ENCODE peak calls at places on chromosomes 4 and X, in four cellular contexts. One of them, this sample, is unnamed.

GRCh38 chr4:140152015-140152703 is 1.8 kb downstream of the MAML3 start:
- DNase-seq in K562: peak
- DNase-seq in HepG2: no peak
- DNase-seq in GM12878: no peak
- DNase-seq in this sample: peak

GRCh38 chrX:136063340-136064079 is 78.3 kb downstream of the SLC9A6 start:
- DNase-seq in K562: no peak
- DNase-seq in HepG2: no peak
- DNase-seq in GM12878: no peak
- DNase-seq in this sample: no peak

GRCh38 chr4:6410078-6410477 is 62.3 kb downstream of the PPP2R2C start:
- DNase-seq in K562: no peak
- DNase-seq in HepG2: no peak
- DNase-seq in GM12878: no peak
- DNase-seq in this sample: no peak

GRCh38 chr4:40418430-40419230 is 83.5 kb downstream of the CHRNA9 start:
- DNase-seq in K562: no peak
- DNase-seq in HepG2: peak
- DNase-seq in GM12878: no peak
- DNase-seq in this sample: no peak

GRCh38 chrX:19303216-19303880 is 40.4 kb upstream of the PDHA1 start:
- DNase-seq in K562: no peak
- DNase-seq in HepG2: no peak
- DNase-seq in GM12878: no peak
- DNase-seq in this sample: no peak

GRCh38 chrX:9619581-9619980 is 146.1 kb downstream of the GPR143 start:
- DNase-seq in K562: no peak
- DNase-seq in HepG2: no peak
- DNase-seq in GM12878: no peak
- DNase-seq in this sample: no peak

GRCh38 chr4:7397206-7398103 is 37.3 kb downstream of the PSAPL1 start:
- DNase-seq in K562: no peak
- DNase-seq in HepG2: no peak
- DNase-seq in GM12878: no peak
- DNase-seq in this sample: no peak

GRCh38 chrX:13357925-13358324 is 38.1 kb upstream of the ATXN3L start:
- DNase-seq in K562: no peak
- DNase-seq in HepG2: no peak
- DNase-seq in GM12878: no peak
- DNase-seq in this sample: no peak

GRCh38 chr4:74418063-74418670 is 26.8 kb upstream of the AREG start:
- DNase-seq in K562: no peak
- DNase-seq in HepG2: no peak
- DNase-seq in GM12878: no peak
- DNase-seq in this sample: no peak

GRCh38 chr4:36256398-36256828 is 12.1 kb upstream of the ARAP2 start:
- DNase-seq in K562: no peak
- DNase-seq in HepG2: no peak
- DNase-seq in GM12878: peak
- DNase-seq in this sample: no peak

GRCh38 chrX:51148848-51149247 is 183.8 kb upstream of the NUDT10 start:
- DNase-seq in K562: no peak
- DNase-seq in HepG2: no peak
- DNase-seq in GM12878: no peak
- DNase-seq in this sample: peak

GRCh38 chr4:74023709-74024108 is 14.8 kb downstream of the CXCL3 start:
- DNase-seq in K562: no peak
- DNase-seq in HepG2: no peak
- DNase-seq in GM12878: no peak
- DNase-seq in this sample: no peak

GRCh38 chr4:25174674-25175073 is 14.4 kb upstream of the SEPSECS start:
- DNase-seq in K562: no peak
- DNase-seq in HepG2: no peak
- DNase-seq in GM12878: no peak
- DNase-seq in this sample: no peak

GRCh38 chrX:51804741-51805140 is 61.5 kb downstream of the GSPT2 start:
- DNase-seq in K562: peak
- DNase-seq in HepG2: no peak
- DNase-seq in GM12878: no peak
- DNase-seq in this sample: no peak

GRCh38 chr4:143782521-143782920 is 82.0 kb upstream of the FREM3 start:
- DNase-seq in K562: no peak
- DNase-seq in HepG2: no peak
- DNase-seq in GM12878: no peak
- DNase-seq in this sample: no peak

GRCh38 chr4:184099541-184099966 is 118.1 kb downstream of the ENPP6 start:
- DNase-seq in K562: no peak
- DNase-seq in HepG2: no peak
- DNase-seq in GM12878: no peak
- DNase-seq in this sample: no peak

GRCh38 chr4:29861307-29861706 is 858.9 kb upstream of the PCDH7 start:
- DNase-seq in K562: no peak
- DNase-seq in HepG2: no peak
- DNase-seq in GM12878: no peak
- DNase-seq in this sample: no peak

GRCh38 chrX:34768290-34768689 is 111.2 kb upstream of the TMEM47 start:
- DNase-seq in K562: no peak
- DNase-seq in HepG2: no peak
- DNase-seq in GM12878: no peak
- DNase-seq in this sample: no peak

GRCh38 chr4:126106658-126107057 is 791.9 kb downstream of the FAT4 start:
- DNase-seq in K562: peak
- DNase-seq in HepG2: peak
- DNase-seq in GM12878: no peak
- DNase-seq in this sample: peak

GRCh38 chrX:17005712-17006372 is 59.4 kb downstream of the REPS2 start:
- DNase-seq in K562: no peak
- DNase-seq in HepG2: no peak
- DNase-seq in GM12878: no peak
- DNase-seq in this sample: no peak

GRCh38 chrX:17581650-17582049 is 155.6 kb upstream of the SCML1 start:
- DNase-seq in K562: no peak
- DNase-seq in HepG2: no peak
- DNase-seq in GM12878: no peak
- DNase-seq in this sample: no peak

GRCh38 chrX:43822015-43822414 is 60.2 kb downstream of the MAOB start:
- DNase-seq in K562: no peak
- DNase-seq in HepG2: no peak
- DNase-seq in GM12878: no peak
- DNase-seq in this sample: no peak

GRCh38 chrX:73850124-73851013 is 287.4 kb downstream of the CHIC1 start:
- DNase-seq in K562: peak
- DNase-seq in HepG2: peak
- DNase-seq in GM12878: peak
- DNase-seq in this sample: peak

GRCh38 chr4:76090241-76090691 is 15.8 kb downstream of the ART3 start:
- DNase-seq in K562: peak
- DNase-seq in HepG2: peak
- DNase-seq in GM12878: no peak
- DNase-seq in this sample: no peak

GRCh38 chr4:38612996-38613395 is 51.0 kb upstream of the KLF3 start:
- DNase-seq in K562: no peak
- DNase-seq in HepG2: no peak
- DNase-seq in GM12878: no peak
- DNase-seq in this sample: peak

GRCh38 chr4:32858971-32859370 is 2138.8 kb downstream of the PCDH7 start:
- DNase-seq in K562: no peak
- DNase-seq in HepG2: no peak
- DNase-seq in GM12878: no peak
- DNase-seq in this sample: no peak

GRCh38 chr4:158016511-158016910 is 156.3 kb downstream of the GASK1B start:
- DNase-seq in K562: no peak
- DNase-seq in HepG2: no peak
- DNase-seq in GM12878: no peak
- DNase-seq in this sample: no peak

GRCh38 chrX:21384178-21384577 is 10.0 kb downstream of the CNKSR2 start:
- DNase-seq in K562: no peak
- DNase-seq in HepG2: no peak
- DNase-seq in GM12878: no peak
- DNase-seq in this sample: no peak

GRCh38 chrX:30910124-30910860 is 21.2 kb upstream of the TAB3 start:
- DNase-seq in K562: peak
- DNase-seq in HepG2: no peak
- DNase-seq in GM12878: no peak
- DNase-seq in this sample: no peak

GRCh38 chr4:101277661-101278060 is 69.7 kb downstream of the PPP3CA start:
- DNase-seq in K562: no peak
- DNase-seq in HepG2: no peak
- DNase-seq in GM12878: no peak
- DNase-seq in this sample: no peak

GRCh38 chr4:33073811-33074210 is 2353.6 kb downstream of the PCDH7 start:
- DNase-seq in K562: no peak
- DNase-seq in HepG2: no peak
- DNase-seq in GM12878: no peak
- DNase-seq in this sample: no peak

GRCh38 chr4:123924536-123924935 is 527.9 kb downstream of the SPRY1 start:
- DNase-seq in K562: no peak
- DNase-seq in HepG2: no peak
- DNase-seq in GM12878: no peak
- DNase-seq in this sample: no peak

GRCh38 chr4:185127021-185127925 is 15.8 kb upstream of the SLC25A4 start:
- DNase-seq in K562: no peak
- DNase-seq in HepG2: no peak
- DNase-seq in GM12878: no peak
- DNase-seq in this sample: no peak

GRCh38 chr4:147994076-147994475 is 262.2 kb downstream of the ARHGAP10 start:
- DNase-seq in K562: no peak
- DNase-seq in HepG2: no peak
- DNase-seq in GM12878: no peak
- DNase-seq in this sample: no peak

GRCh38 chr4:25377572-25377882 is 464 bp downstream of the ANAPC4 start:
- DNase-seq in K562: peak
- DNase-seq in HepG2: no peak
- DNase-seq in GM12878: no peak
- DNase-seq in this sample: no peak

GRCh38 chr4:73187325-73187724 is 71.3 kb downstream of the ANKRD17 start:
- DNase-seq in K562: no peak
- DNase-seq in HepG2: no peak
- DNase-seq in GM12878: no peak
- DNase-seq in this sample: no peak

GRCh38 chr4:141851246-141851891 is 215.0 kb downstream of the IL15 start:
- DNase-seq in K562: no peak
- DNase-seq in HepG2: no peak
- DNase-seq in GM12878: no peak
- DNase-seq in this sample: no peak
- TF ChIP-seq FOXK2 in K562: no peak
- TF ChIP-seq FOXK2 in HepG2: no peak
- TF ChIP-seq FOXK2 in GM12878: no peak
- TF ChIP-seq FOXK2 in this sample: no peak

GRCh38 chr4:176153124-176153523 is 42.3 kb downstream of the SPATA4 start:
- DNase-seq in K562: no peak
- DNase-seq in HepG2: no peak
- DNase-seq in GM12878: no peak
- DNase-seq in this sample: no peak

GRCh38 chr4:176149680-176150079 is 45.7 kb downstream of the SPATA4 start:
- DNase-seq in K562: no peak
- DNase-seq in HepG2: no peak
- DNase-seq in GM12878: no peak
- DNase-seq in this sample: no peak

GRCh38 chr4:176150704-176151103 is 44.7 kb downstream of the SPATA4 start:
- DNase-seq in K562: no peak
- DNase-seq in HepG2: no peak
- DNase-seq in GM12878: no peak
- DNase-seq in this sample: no peak

GRCh38 chr4:176150283-176150682 is 45.1 kb downstream of the SPATA4 start:
- DNase-seq in K562: no peak
- DNase-seq in HepG2: peak
- DNase-seq in GM12878: no peak
- DNase-seq in this sample: no peak
- TF ChIP-seq FOXK2 in K562: no peak
- TF ChIP-seq FOXK2 in HepG2: no peak
- TF ChIP-seq FOXK2 in GM12878: no peak
- TF ChIP-seq FOXK2 in this sample: no peak

DNA sequence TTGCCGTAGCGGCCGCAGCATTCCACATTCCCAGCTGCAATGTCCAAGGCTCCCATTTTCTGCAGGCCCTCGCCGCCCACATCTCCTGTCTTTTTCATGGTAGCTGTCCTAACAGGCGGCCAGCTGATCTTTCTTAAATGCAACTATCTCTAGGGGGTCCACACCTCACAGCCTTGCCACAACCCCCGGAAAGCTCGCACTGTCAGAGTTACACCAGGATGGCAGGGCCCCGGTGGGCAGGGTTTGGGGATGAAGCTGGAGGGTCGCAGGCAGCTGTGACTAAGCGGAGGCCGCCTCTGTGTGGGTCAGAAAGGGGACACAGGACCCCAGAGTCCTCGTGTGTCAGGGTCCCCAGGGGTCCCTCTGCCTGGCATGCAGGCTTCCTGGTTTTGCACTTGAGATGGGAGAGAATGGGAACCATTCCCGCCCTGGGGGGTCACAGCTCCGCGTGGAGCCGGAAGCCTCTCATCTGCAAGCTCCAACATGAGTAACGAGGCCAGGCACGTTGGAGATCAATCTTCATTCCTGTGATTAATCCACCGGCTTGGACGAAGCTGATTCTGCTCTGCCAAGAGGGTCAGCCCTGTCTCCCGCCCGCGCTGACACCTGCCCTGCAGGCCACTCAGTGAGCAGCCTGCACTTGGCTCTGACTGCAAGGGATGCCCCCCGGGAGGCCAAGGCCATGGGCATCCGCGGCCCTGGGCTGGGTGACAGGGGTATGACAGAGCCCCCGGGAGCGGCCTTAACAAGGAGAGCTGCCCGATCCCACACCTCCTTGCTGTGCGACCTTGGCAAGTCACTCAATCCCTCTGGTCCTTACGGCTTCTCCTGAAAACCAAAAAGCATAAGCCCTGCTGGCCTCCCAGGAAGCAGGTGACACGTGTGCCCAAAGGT is 97.9 kb downstream of the ADRA2C start:
- DNase-seq in K562: no peak
- DNase-seq in HepG2: no peak
- DNase-seq in GM12878: no peak
- DNase-seq in this sample: no peak
- TF ChIP-seq FOXK2 in K562: no peak
- TF ChIP-seq FOXK2 in HepG2: no peak
- TF ChIP-seq FOXK2 in GM12878: no peak
- TF ChIP-seq FOXK2 in this sample: no peak

GRCh38 chr4:175871774-175872405 is 59.8 kb upstream of the GPM6A start:
- DNase-seq in K562: no peak
- DNase-seq in HepG2: no peak
- DNase-seq in GM12878: no peak
- DNase-seq in this sample: no peak

GRCh38 chr4:175873707-175874106 is 61.6 kb upstream of the GPM6A start:
- DNase-seq in K562: no peak
- DNase-seq in HepG2: no peak
- DNase-seq in GM12878: no peak
- DNase-seq in this sample: no peak

DNA sequence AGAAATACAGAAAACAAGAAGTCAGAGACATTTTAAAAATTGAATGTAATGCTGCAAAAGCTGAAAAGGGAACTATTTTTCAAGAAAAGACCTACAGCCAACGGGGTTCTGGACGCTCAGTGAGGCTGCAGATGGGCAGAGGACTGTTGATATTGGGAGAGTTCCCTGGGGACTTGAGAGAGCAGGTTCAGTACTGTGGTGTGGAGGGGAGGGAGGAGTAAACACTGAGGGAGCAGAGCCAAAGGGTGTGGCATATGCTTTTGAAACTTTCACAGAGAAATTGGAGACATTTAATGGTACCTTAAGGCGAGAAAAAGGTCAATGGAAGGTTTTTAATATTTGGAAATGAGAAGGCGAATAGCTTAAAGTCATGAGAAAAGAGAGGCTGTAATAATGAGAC is 62.2 kb upstream of the GPM6A start:
- DNase-seq in K562: no peak
- DNase-seq in HepG2: no peak
- DNase-seq in GM12878: no peak
- DNase-seq in this sample: no peak
- TF ChIP-seq FOXK2 in K562: no peak
- TF ChIP-seq FOXK2 in HepG2: no peak
- TF ChIP-seq FOXK2 in GM12878: no peak
- TF ChIP-seq FOXK2 in this sample: no peak

This sample was measured in HEK293T.